ENCODE peak calls at places on chromosomes 4 and X, in seven cellular contexts. L, O, R, G, U, V and F are unnamed samples.

GRCh38 chr4:110071466-110071865 is 126.9 kb downstream of the ELOVL6 start:
- DNase-seq in L (no peak), O (no peak), R (no peak), G (no peak), U (no peak), V (no peak), F (no peak)

GRCh38 chr4:8704632-8705031 is 112.1 kb downstream of the CPZ start:
- DNase-seq in L (no peak), O (no peak), R (no peak), G (no peak), U (no peak), V (no peak), F (no peak)

GRCh38 chr4:57318694-57319093 is 208.5 kb upstream of the IGFBP7 start:
- DNase-seq in L (no peak), O (no peak), R (no peak), G (no peak), U (no peak), V (no peak), F (no peak)

GRCh38 chr4:111652206-111652605 is 493.0 kb upstream of the FAM241A start:
- DNase-seq in L (no peak), O (no peak), R (no peak), G (no peak), U (no peak), V (peak), F (no peak)

GRCh38 chrX:10230222-10230621 is 73.4 kb downstream of the CLCN4 start:
- DNase-seq in L (no peak), O (no peak), R (no peak), G (no peak), U (no peak), V (no peak), F (no peak)

GRCh38 chr4:89123418-89123817 is 12.1 kb downstream of the TIGD2 start:
- DNase-seq in L (no peak), O (no peak), R (no peak), G (no peak), U (no peak), V (no peak), F (no peak)

GRCh38 chr4:16196482-16197393 is 29.5 kb downstream of the TAPT1 start:
- DNase-seq in L (no peak), O (no peak), R (no peak), G (no peak), U (no peak), V (peak), F (peak)

GRCh38 chrX:2710041-2710471 is 19.0 kb downstream of the CD99 start:
- DNase-seq in L (peak), O (peak), R (peak), G (no peak), U (peak), V (peak), F (no peak)

GRCh38 chr4:8322794-8323704 is 53.5 kb downstream of the HTRA3 start:
- DNase-seq in L (no peak), O (no peak), R (no peak), G (no peak), U (no peak), V (no peak), F (no peak)

GRCh38 chrX:2935364-2935748 is 6.2 kb upstream of the ARSD start:
- DNase-seq in L (no peak), O (no peak), R (no peak), G (no peak), U (no peak), V (no peak), F (no peak)

GRCh38 chr4:121340247-121340646 is 40.6 kb downstream of the QRFPR start:
- DNase-seq in L (no peak), O (no peak), R (no peak), G (no peak), U (no peak), V (no peak), F (no peak)

GRCh38 chrX:51641421-51642021 is 22.8 kb upstream of the CENPVL3 start:
- DNase-seq in L (no peak), O (peak), R (peak), G (peak), U (no peak), V (peak), F (peak)

GRCh38 chr4:128821151-128821550 is 11.7 kb downstream of the JADE1 start:
- DNase-seq in L (no peak), O (no peak), R (no peak), G (no peak), U (no peak), V (no peak), F (no peak)